ENCODE peak calls at places on chromosomes 11 and 22, in nine cellular contexts. E is transverse colon, N is AG09309, K is mammary epithelial cell, I is fibroblast of pulmonary artery, G is bronchial epithelial cell, Q is OCI-LY7, C is epithelial cell of esophagus, O is GM12865. P is an unnamed sample.

GRCh38 chr11:116329354-116330090 is 443.3 kb downstream of the BUD13 start:
- DNase-seq in E (no peak), N (no peak), K (no peak), I (no peak), G (no peak), Q (no peak), C (no peak), O (no peak), P (no peak)

GRCh38 chr11:74417860-74418508 is 19.8 kb upstream of the PGM2L1 start:
- DNase-seq in E (no peak), N (no peak), K (no peak), I (no peak), G (peak; percentile 5), Q (no peak), C (no peak), O (no peak), P (no peak)

GRCh38 chr11:74256370-74257133 is 54.9 kb downstream of the P4HA3 start:
- DNase-seq in E (no peak), N (no peak), K (no peak), I (peak; percentile 44), G (no peak), Q (no peak), C (no peak), O (no peak), P (no peak)

GRCh38 chr11:35126879-35127576 is 11.9 kb upstream of the CD44 start:
- DNase-seq in E (no peak), N (no peak), K (no peak), I (no peak), G (no peak), Q (no peak), C (no peak), O (peak; percentile 66), P (no peak)

GRCh38 chr11:88117281-88117858 is 57.9 kb downstream of the RAB38 start:
- DNase-seq in E (no peak), N (no peak), K (peak; percentile 23), I (no peak), G (peak; percentile 25), Q (no peak), C (no peak), O (peak; percentile 23), P (no peak)

GRCh38 chr11:16924826-16925494 is 89.3 kb downstream of the PLEKHA7 start:
- DNase-seq in E (peak; percentile 89), N (no peak), K (peak; percentile 84), I (peak; percentile 25), G (peak; percentile 78), Q (no peak), C (peak; percentile 89), O (no peak), P (no peak)

GRCh38 chr11:41845066-41845465 is 385.6 kb upstream of the LRRC4C start:
- DNase-seq in E (no peak), N (no peak), K (no peak), I (no peak), G (no peak), Q (no peak), C (no peak), O (no peak), P (no peak)

GRCh38 chr11:119697445-119697844 is 31.6 kb downstream of the NECTIN1 start:
- DNase-seq in E (no peak), N (no peak), K (no peak), I (no peak), G (no peak), Q (no peak), C (no peak), O (no peak), P (no peak)

GRCh38 chr11:19819148-19819547 is 106.5 kb downstream of the NAV2 start:
- DNase-seq in E (no peak), N (no peak), K (no peak), I (no peak), G (no peak), Q (no peak), C (no peak), O (no peak), P (no peak)

GRCh38 chr22:38046070-38046748 is 11.0 kb upstream of the PICK1 start:
- DNase-seq in E (no peak), N (no peak), K (no peak), I (no peak), G (no peak), Q (no peak), C (no peak), O (no peak), P (no peak)

GRCh38 chr11:87819141-87819540 is 356.1 kb downstream of the RAB38 start:
- DNase-seq in E (no peak), N (peak; percentile 8), K (no peak), I (peak; percentile 1), G (no peak), Q (no peak), C (no peak), O (no peak), P (no peak)

GRCh38 chr11:6812391-6813005 is 13.0 kb upstream of the OR6A2 start:
- DNase-seq in E (no peak), N (no peak), K (peak; percentile 28), I (peak; percentile 55), G (peak; percentile 50), Q (peak; percentile 61), C (peak; percentile 61), O (peak; percentile 68), P (no peak)
- TF ChIP-seq CTCF in E (peak; percentile 92), N (peak; percentile 93), K (peak; percentile 91), I (peak; percentile 97), G (peak; percentile 94), Q (peak; percentile 95), C (peak; percentile 98), O (peak; percentile 97), P (peak; percentile 94)

GRCh38 chr11:69770525-69770924 is 4.6 kb downstream of the FGF4 start:
- DNase-seq in E (no peak), N (no peak), K (no peak), I (no peak), G (no peak), Q (no peak), C (no peak), O (no peak), P (no peak)
- TF ChIP-seq CTCF in E (no peak), N (no peak), K (no peak), I (no peak), G (no peak), Q (no peak), C (no peak), O (no peak), P (no peak)

DNA sequence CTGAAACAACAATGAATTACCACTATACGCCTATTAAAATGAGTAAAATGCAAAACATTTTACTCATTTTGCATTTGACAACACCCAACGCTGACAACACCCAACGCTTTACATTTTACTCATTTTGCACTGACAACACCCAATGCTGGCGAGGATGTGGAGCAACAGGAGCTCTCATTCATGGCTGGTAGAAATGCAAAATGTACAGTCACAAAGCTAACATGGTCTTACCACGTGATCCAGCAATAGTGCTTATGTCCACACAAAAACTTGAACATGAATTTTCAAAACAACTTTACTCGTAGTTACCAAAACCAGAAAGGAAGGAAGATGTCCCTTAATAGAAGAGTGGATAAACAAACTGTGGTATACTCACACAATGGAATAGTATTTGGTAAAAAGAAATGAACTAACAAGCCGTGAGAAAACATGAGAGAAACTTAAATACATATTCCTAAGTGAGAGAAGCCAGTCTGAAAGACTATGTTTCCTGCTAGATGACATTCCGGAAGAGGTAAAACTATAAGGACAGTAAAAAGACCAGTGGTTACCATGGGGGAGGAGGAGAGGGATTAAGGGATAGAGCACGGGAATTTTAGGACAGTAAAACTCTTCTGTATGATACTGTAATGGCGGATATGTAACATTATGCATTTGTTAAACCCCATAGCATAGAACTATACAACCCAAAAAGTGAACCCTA is 11.4 kb upstream of the MSANTD2 start:
- DNase-seq in E (no peak), N (no peak), K (no peak), I (no peak), G (no peak), Q (no peak), C (no peak), O (no peak), P (no peak)
- TF ChIP-seq CTCF in E (no peak), N (no peak), K (no peak), I (no peak), G (no peak), Q (no peak), C (no peak), O (no peak), P (no peak)

GRCh38 chr11:102879801-102880200 is 5.0 kb upstream of the MMP12 start:
- DNase-seq in E (peak; percentile 11), N (no peak), K (no peak), I (no peak), G (no peak), Q (no peak), C (no peak), O (peak; percentile 5), P (no peak)
- TF ChIP-seq CTCF in E (no peak), N (no peak), K (no peak), I (no peak), G (no peak), Q (no peak), C (no peak), O (no peak), P (no peak)

DNA sequence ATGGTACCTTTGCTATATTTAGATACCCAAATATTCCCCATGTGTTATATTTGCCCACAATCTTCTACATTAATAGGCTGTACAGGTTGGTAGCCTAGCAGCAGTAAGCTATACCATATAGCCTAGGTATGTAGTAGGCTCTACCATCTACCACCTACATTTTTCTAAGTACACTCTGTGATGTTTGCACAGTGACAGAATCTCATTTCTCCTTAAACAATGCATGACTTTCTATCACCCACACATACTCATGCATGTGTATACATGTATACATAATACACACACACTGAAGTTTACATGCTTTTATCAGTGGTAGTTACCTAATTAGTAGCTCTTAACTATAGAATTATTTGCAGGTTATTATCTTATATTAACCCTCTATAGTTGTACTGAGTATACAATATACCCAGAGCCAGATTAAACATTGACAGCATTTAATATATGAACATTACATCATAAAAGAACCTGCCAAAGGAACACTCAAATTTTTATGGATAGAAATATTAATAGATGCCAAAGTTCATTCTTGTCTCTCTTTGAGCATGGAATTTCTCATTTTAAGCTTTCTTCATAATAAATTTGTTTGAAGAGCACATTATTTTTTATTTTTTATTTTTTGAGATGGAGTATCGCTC is 51.4 kb downstream of the ELP4 start:
- DNase-seq in E (no peak), N (no peak), K (no peak), I (no peak), G (peak; percentile 79), Q (no peak), C (peak; percentile 32), O (no peak), P (no peak)
- TF ChIP-seq CTCF in E (no peak), N (no peak), K (no peak), I (no peak), G (no peak), Q (no peak), C (no peak), O (no peak), P (no peak)

GRCh38 chr11:134030853-134031252 is 38.0 kb upstream of the JAM3 start:
- DNase-seq in E (no peak), N (no peak), K (no peak), I (no peak), G (no peak), Q (no peak), C (no peak), O (no peak), P (no peak)
- TF ChIP-seq CTCF in E (no peak), N (no peak), K (no peak), I (peak; percentile 4), G (no peak), Q (peak; percentile 57), C (no peak), O (no peak), P (no peak)

GRCh38 chr11:29162490-29162889 is 854.3 kb downstream of the KCNA4 start:
- DNase-seq in E (no peak), N (no peak), K (no peak), I (peak; percentile 71), G (no peak), Q (no peak), C (no peak), O (no peak), P (no peak)

GRCh38 chr11:29161216-29161615 is 855.6 kb downstream of the KCNA4 start:
- DNase-seq in E (no peak), N (no peak), K (peak; percentile 59), I (peak; percentile 36), G (peak; percentile 70), Q (no peak), C (peak; percentile 71), O (no peak), P (no peak)

GRCh38 chr11:29159552-29160465 is 857.0 kb downstream of the KCNA4 start:
- DNase-seq in E (peak; percentile 31), N (peak; percentile 34), K (peak; percentile 55), I (peak; percentile 86), G (peak; percentile 58), Q (peak; percentile 21), C (peak; percentile 72), O (peak; percentile 47), P (peak; percentile 35)
- TF ChIP-seq CTCF in E (peak; percentile 65), N (peak; percentile 80), K (peak; percentile 91), I (peak; percentile 80), G (peak; percentile 70), Q (peak; percentile 77), C (peak; percentile 87), O (peak; percentile 45), P (peak; percentile 74)